ENCODE peak calls at places on chromosomes 7 and 10, in six cellular contexts. Z is stimulated activated naive B cell treated with anti-CD40 and anti-IgM and Interleukin-4, amounts not matched to agents 10 μg/mL and 1 μg/mL and 100 μg/mL, for 72 hours; E is BJ; H is naive thymus-derived CD8-positive, alpha-beta T cell; B is M059J; W is HT-29. R is an unnamed sample.

GRCh38 chr7:17311952-17312351 is 13.5 kb downstream of the AHR start:
- DNase-seq in B (no peak), E (no peak), W (no peak), H (no peak), Z (no peak), R (no peak)

GRCh38 chr10:533611-534566 is 155.6 kb downstream of the DIP2C start:
- DNase-seq in Z (no peak), W (no peak), H (no peak), B (no peak), E (no peak), R (no peak)

GRCh38 chr10:72742797-72743196 is 50.9 kb downstream of the MCU start:
- DNase-seq in B (no peak), W (no peak), E (no peak), Z (no peak), H (no peak), R (no peak)

GRCh38 chr10:70777063-70777875 is 7.9 kb downstream of the TBATA start:
- DNase-seq in W (no peak), Z (no peak), H (no peak), E (no peak), B (no peak), R (no peak)

GRCh38 chr7:16753102-16753931 is at the start of gene TSPAN13:
- DNase-seq in H (peak; percentile 39), W (peak; percentile 96), E (no peak), Z (peak; percentile 81), B (peak; percentile 91), R (peak; percentile 95)

GRCh38 chr10:6048281-6049030 is 13.7 kb downstream of the IL2RA start:
- DNase-seq in B (no peak), Z (no peak), E (no peak), H (no peak), W (no peak), R (no peak)

GRCh38 chr7:130986271-130986690 is 252.3 kb upstream of the KLF14 start:
- DNase-seq in B (peak; percentile 23), W (no peak), E (no peak), H (peak; percentile 58), Z (no peak), R (no peak)

GRCh38 chr7:99679400-99680191 is at the start of gene CYP3A5:
- DNase-seq in H (no peak), Z (no peak), W (peak; percentile 90), B (peak; percentile 12), E (no peak), R (no peak)

R was measured in MCF 10A.